ENCODE peak calls at places on chromosomes 13 and 19, in five cellular contexts. I is A549; J is iris pigment epithelial cell; R is stimulated activated CD4-positive, alpha-beta T cell treated with anti-CD3 and anti-CD28 coated beads, Interleukin-4, amount 100 ng/mL, for 24 hours; D is heart right ventricle. A is an unnamed sample.

GRCh38 chr13:110360598-110360997 is 53.5 kb downstream of the COL4A2 start:
- DNase-seq in I (no peak), J (no peak), R (no peak), D (no peak), A (no peak)

GRCh38 chr19:21322528-21322927 is 6.7 kb downstream of the ZNF708 start:
- DNase-seq in I (no peak), J (no peak), R (no peak), D (peak; percentile 16), A (no peak)

GRCh38 chr13:50884270-50884669 is 25.3 kb upstream of the RNASEH2B start:
- DNase-seq in I (no peak), J (no peak), R (no peak), D (no peak), A (no peak)

GRCh38 chr19:14632286-14632685 is 42.4 kb downstream of the ADGRE3 start:
- DNase-seq in I (peak; percentile 45), J (peak; percentile 52), R (no peak), D (no peak), A (no peak)

GRCh38 chr19:39986643-39987042 is 10.2 kb upstream of the ZNF546 start:
- DNase-seq in I (peak; percentile 43), J (no peak), R (no peak), D (no peak), A (no peak)

GRCh38 chr19:41993612-41994483 is at the start of gene ATP1A3:
- DNase-seq in I (peak; percentile 68), J (peak; percentile 78), R (peak; percentile 46), D (peak; percentile 66), A (no peak)

GRCh38 chr13:22801402-22802003 is 379.3 kb upstream of the SGCG start:
- DNase-seq in I (peak; percentile 18), J (peak; percentile 10), R (no peak), D (no peak), A (no peak)

GRCh38 chr13:22107549-22107948 is 436.7 kb downstream of the FGF9 start:
- DNase-seq in I (peak; percentile 28), J (no peak), R (no peak), D (no peak), A (no peak)

GRCh38 chr19:57587529-57587928 is 3.6 kb downstream of the ZIK1 start:
- DNase-seq in I (no peak), J (peak; percentile 84), R (no peak), D (no peak), A (no peak)

GRCh38 chr13:65292488-65292901 is 1937.6 kb downstream of the PCDH9 start:
- DNase-seq in I (peak; percentile 29), J (peak; percentile 77), R (no peak), D (no peak), A (no peak)

GRCh38 chr19:495440-496332 is 600 bp upstream of the MADCAM1 start:
- DNase-seq in I (peak; percentile 86), J (no peak), R (peak; percentile 40), D (no peak), A (no peak)

GRCh38 chr19:31352782-31353651 is 3.8 kb upstream of the TSHZ3 start:
- DNase-seq in I (no peak), J (no peak), R (no peak), D (no peak), A (no peak)

GRCh38 chr13:79867248-79867647 is 386.3 kb downstream of the NDFIP2 start:
- DNase-seq in I (no peak), J (peak; percentile 45), R (no peak), D (no peak), A (no peak)

GRCh38 chr19:4596033-4596904 is 36.8 kb upstream of the SEMA6B start:
- DNase-seq in I (no peak), J (no peak), R (no peak), D (no peak), A (no peak)

GRCh38 chr13:76014618-76015315 is 378.6 kb downstream of the LMO7 start:
- DNase-seq in I (no peak), J (peak; percentile 80), R (no peak), D (peak; percentile 4), A (no peak)

GRCh38 chr13:111245781-111246384 is 74.6 kb upstream of the TEX29 start:
- DNase-seq in I (no peak), J (peak; percentile 38), R (no peak), D (no peak), A (peak; percentile 4)

GRCh38 chr19:16193466-16193865 is 4.2 kb upstream of the AP1M1 start:
- DNase-seq in I (no peak), J (no peak), R (no peak), D (no peak), A (no peak)

GRCh38 chr13:80339578-80339840 is 1.4 kb downstream of the SPRY2 start:
- DNase-seq in I (no peak), J (no peak), R (no peak), D (no peak), A (no peak)

GRCh38 chr19:56138069-56138468 is 3.0 kb upstream of the ZNF444 start:
- DNase-seq in I (no peak), J (peak; percentile 79), R (no peak), D (no peak), A (no peak)

GRCh38 chr19:4676955-4677731 is 7.0 kb upstream of the MYDGF start:
- DNase-seq in I (peak; percentile 81), J (peak; percentile 63), R (peak; percentile 29), D (peak; percentile 43), A (no peak)

GRCh38 chr19:15836345-15836594 is 20.8 kb upstream of the OR10H1 start:
- DNase-seq in I (peak; percentile 4), J (no peak), R (no peak), D (no peak), A (no peak)

GRCh38 chr13:79770056-79770455 is 289.1 kb downstream of the NDFIP2 start:
- DNase-seq in I (no peak), J (no peak), R (no peak), D (no peak), A (no peak)

A was measured in esophagus muscularis mucosa.